ENCODE peak calls at places on chromosomes 13 and 19, in four cellular contexts. C is neural progenitor cell, J is PC-3, M is hepatocyte. Z is an unnamed sample.

GRCh38 chr13:93023929-93024328 is 202.7 kb upstream of the GPC6 start:
- DNase-seq in C (no peak), J (no peak), M (no peak), Z (no peak)

GRCh38 chr13:86757236-86757978 is 913.8 kb upstream of the SLITRK5 start:
- DNase-seq in C (no peak), J (peak), M (no peak), Z (no peak)

GRCh38 chr13:67146523-67147130 is 83.5 kb downstream of the PCDH9 start:
- DNase-seq in C (no peak), J (no peak), M (no peak), Z (no peak)

GRCh38 chr13:92316030-92316429 is 910.6 kb upstream of the GPC6 start:
- DNase-seq in C (no peak), J (no peak), M (no peak), Z (no peak)

GRCh38 chr13:98997738-98998641 is 20.1 kb upstream of the DOCK9 start:
- DNase-seq in C (no peak), J (peak), M (no peak), Z (no peak)

GRCh38 chr13:97892717-97893116 is 60.8 kb upstream of the IPO5 start:
- DNase-seq in C (no peak), J (peak), M (no peak), Z (no peak)

GRCh38 chr19:39430675-39431593 is 4.8 kb downstream of the RPS16 start:
- DNase-seq in C (no peak), J (peak), M (peak), Z (no peak)

GRCh38 chr19:19109601-19110000 is 28.7 kb downstream of the TMEM161A start:
- DNase-seq in C (no peak), J (no peak), M (no peak), Z (no peak)

GRCh38 chr19:28744943-28745342 is 468.0 kb downstream of the UQCRFS1 start:
- DNase-seq in C (peak), J (no peak), M (no peak), Z (no peak)

GRCh38 chr19:15934332-15935078 is at the start of gene CYP4F11:
- DNase-seq in C (no peak), J (peak), M (no peak), Z (no peak)

GRCh38 chr19:51699170-51699569 is 6.0 kb downstream of the SPACA6 start:
- DNase-seq in C (no peak), J (no peak), M (no peak), Z (no peak)

GRCh38 chr13:104140557-104140956 is 1074.3 kb upstream of the SLC10A2 start:
- DNase-seq in C (no peak), J (peak), M (no peak), Z (no peak)

GRCh38 chr19:11540642-11541041 is 2.0 kb downstream of the CNN1 start:
- DNase-seq in C (no peak), J (no peak), M (no peak), Z (no peak)

GRCh38 chr19:4552546-4552819 is 7.0 kb downstream of the SEMA6B start:
- DNase-seq in C (no peak), J (no peak), M (no peak), Z (no peak)

GRCh38 chr13:109366521-109366920 is 419.9 kb downstream of the IRS2 start:
- DNase-seq in C (peak), J (no peak), M (no peak), Z (no peak)

GRCh38 chr19:29678484-29679106 is 13.3 kb downstream of the PLEKHF1 start:
- DNase-seq in C (no peak), J (no peak), M (no peak), Z (no peak)

GRCh38 chr13:76722782-76723181 is 163.4 kb downstream of the KCTD12 start:
- DNase-seq in C (no peak), J (no peak), M (no peak), Z (no peak)

GRCh38 chr19:40519352-40520322 is 52.8 kb downstream of the SPTBN4 start:
- DNase-seq in C (peak), J (no peak), M (peak), Z (no peak)

GRCh38 chr13:39612023-39612637 is 9.1 kb upstream of the LHFPL6 start:
- DNase-seq in C (peak), J (peak), M (peak), Z (peak)

GRCh38 chr13:45350152-45350551 is 9.2 kb upstream of the TPT1 start:
- DNase-seq in C (no peak), J (no peak), M (no peak), Z (no peak)

GRCh38 chr13:49890376-49890775 is 45.8 kb downstream of the SPRYD7 start:
- DNase-seq in C (no peak), J (no peak), M (no peak), Z (no peak)

GRCh38 chr13:36069881-36070366 is 61.3 kb downstream of the DCLK1 start:
- DNase-seq in C (no peak), J (no peak), M (no peak), Z (no peak)

GRCh38 chr19:45402469-45403070 is 2.3 kb downstream of the PPP1R13L start:
- DNase-seq in C (peak), J (no peak), M (peak), Z (no peak)

GRCh38 chr19:1410136-1410786 is 2.9 kb downstream of the DAZAP1 start:
- DNase-seq in C (no peak), J (peak), M (no peak), Z (no peak)

GRCh38 chr19:13619203-13619632 is 112.9 kb upstream of the CACNA1A start:
- DNase-seq in C (no peak), J (no peak), M (no peak), Z (no peak)

GRCh38 chr13:100528820-100529219 is 59.8 kb downstream of the GGACT start:
- DNase-seq in C (no peak), J (no peak), M (no peak), Z (no peak)

GRCh38 chr13:31209819-31210209 is 10.0 kb downstream of the B3GLCT start:
- DNase-seq in C (no peak), J (no peak), M (no peak), Z (no peak)

GRCh38 chr13:32752997-32753606 is 166.8 kb downstream of the PDS5B start:
- DNase-seq in C (no peak), J (no peak), M (no peak), Z (no peak)

GRCh38 chr13:79060216-79060615 is 345.8 kb downstream of the RBM26 start:
- DNase-seq in C (no peak), J (peak), M (no peak), Z (no peak)

GRCh38 chr13:110548891-110549794 is 12.4 kb downstream of the RAB20 start:
- DNase-seq in C (no peak), J (no peak), M (peak), Z (no peak)

GRCh38 chr19:56253737-56254136 is 18.8 kb upstream of the EDDM13 start:
- DNase-seq in C (peak), J (peak), M (peak), Z (peak)

GRCh38 chr13:72504026-72504925 is 223.2 kb downstream of the MZT1 start:
- DNase-seq in C (peak), J (no peak), M (no peak), Z (no peak)

GRCh38 chr19:15379996-15380647 is 535 bp upstream of the AKAP8 start:
- DNase-seq in C (no peak), J (peak), M (peak), Z (no peak)

GRCh38 chr19:22137791-22138190 is 59.0 kb downstream of the ZNF676 start:
- DNase-seq in C (no peak), J (no peak), M (no peak), Z (no peak)

GRCh38 chr13:87656311-87656710 is 14.9 kb upstream of the SLITRK5 start:
- DNase-seq in C (peak), J (peak), M (no peak), Z (no peak)

GRCh38 chr13:31172535-31172934 is 10.8 kb upstream of the HSPH1 start:
- DNase-seq in C (no peak), J (peak), M (peak), Z (no peak)

GRCh38 chr19:23698711-23699520 is 11.9 kb upstream of the ZNF675 start:
- DNase-seq in C (no peak), J (peak), M (peak), Z (no peak)

GRCh38 chr13:87999141-87999765 is 328.1 kb downstream of the SLITRK5 start:
- DNase-seq in C (no peak), J (peak), M (no peak), Z (no peak)

GRCh38 chr19:56270676-56271075 is 1.9 kb upstream of the EDDM13 start:
- DNase-seq in C (no peak), J (peak), M (no peak), Z (no peak)

GRCh38 chr19:5949792-5950305 is 28.1 kb downstream of the RANBP3 start:
- DNase-seq in C (no peak), J (no peak), M (no peak), Z (no peak)

DNA sequence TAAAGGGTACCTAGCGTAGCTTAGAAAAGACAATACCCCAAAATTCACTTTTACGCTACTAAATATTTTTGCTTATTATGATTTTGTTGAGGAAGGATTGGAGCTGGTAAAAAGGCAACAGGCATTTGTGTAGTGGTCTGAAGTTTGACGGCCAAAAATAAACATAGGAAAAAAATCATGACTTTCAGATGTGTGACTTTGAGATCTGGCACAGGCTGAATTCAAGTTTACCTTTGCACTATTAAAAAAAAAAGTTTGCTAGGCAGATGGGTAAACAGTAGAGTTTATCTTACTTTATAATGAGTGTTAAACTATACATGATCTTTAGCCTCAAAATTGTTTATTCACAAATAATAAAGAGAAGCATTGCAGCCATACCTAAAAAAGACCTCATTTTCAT is 24.3 kb upstream of the INTS6 start:
- DNase-seq in C (no peak), J (no peak), M (no peak), Z (no peak)
- TF ChIP-seq EZH2 in C (no peak), J (no peak), M (no peak), Z (no peak)

DNA sequence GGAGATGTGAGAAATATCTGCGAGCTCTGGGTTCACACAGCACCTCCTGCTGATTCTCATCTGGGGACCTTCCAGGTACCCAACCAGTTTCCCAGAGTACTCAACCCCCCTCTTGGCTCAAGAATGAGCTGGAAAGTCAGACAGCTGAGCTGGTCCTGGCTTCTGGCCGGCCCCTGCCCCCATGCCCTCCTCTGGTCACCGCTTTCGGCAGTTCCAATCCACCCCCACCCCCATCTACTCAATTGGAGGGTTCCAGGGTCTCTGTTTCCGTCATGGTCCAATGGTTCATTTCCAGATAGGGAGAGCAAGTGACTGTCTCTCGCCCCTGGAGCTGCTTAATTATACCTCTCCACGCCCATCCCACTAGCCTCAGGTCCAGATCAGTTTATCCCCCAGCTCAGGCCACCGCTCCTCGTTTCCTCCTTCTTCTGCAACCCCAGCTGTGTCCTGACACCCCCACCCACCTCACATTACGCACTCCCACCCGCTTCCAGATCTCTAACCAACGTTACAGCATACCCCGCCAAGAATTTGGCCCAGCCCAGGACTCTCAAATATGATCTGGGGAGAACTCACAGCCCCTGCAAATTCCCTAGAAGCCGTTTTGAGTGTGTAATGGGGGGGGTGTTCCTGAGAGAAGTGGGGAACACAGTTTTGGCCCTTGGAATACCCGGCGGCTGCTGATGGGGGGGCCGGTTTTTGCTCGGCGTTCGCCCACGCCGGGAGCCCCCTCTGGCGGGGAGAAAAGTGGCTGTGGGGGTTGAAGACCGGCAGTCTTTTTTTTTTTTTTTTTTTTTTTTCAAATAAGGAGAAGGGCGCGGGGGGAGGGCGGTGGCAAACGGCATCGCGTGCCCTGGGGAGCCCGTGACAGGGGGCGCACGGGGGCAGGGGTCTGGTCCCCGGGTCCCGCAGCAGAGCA is 1.8 kb upstream of the PDE4A start:
- DNase-seq in C (peak), J (no peak), M (peak), Z (no peak)
- TF ChIP-seq EZH2 in C (no peak), J (peak), M (no peak), Z (no peak)

GRCh38 chr19:33726756-33727155 is 69.9 kb upstream of the KCTD15 start:
- DNase-seq in C (no peak), J (no peak), M (no peak), Z (no peak)

GRCh38 chr19:33725567-33725966 is 71.1 kb upstream of the KCTD15 start:
- DNase-seq in C (no peak), J (no peak), M (no peak), Z (no peak)

GRCh38 chr19:33724723-33725060 is 72.0 kb upstream of the KCTD15 start:
- DNase-seq in C (no peak), J (no peak), M (no peak), Z (no peak)

GRCh38 chr19:33728141-33728540 is 68.5 kb upstream of the KCTD15 start:
- DNase-seq in C (no peak), J (no peak), M (no peak), Z (no peak)

DNA sequence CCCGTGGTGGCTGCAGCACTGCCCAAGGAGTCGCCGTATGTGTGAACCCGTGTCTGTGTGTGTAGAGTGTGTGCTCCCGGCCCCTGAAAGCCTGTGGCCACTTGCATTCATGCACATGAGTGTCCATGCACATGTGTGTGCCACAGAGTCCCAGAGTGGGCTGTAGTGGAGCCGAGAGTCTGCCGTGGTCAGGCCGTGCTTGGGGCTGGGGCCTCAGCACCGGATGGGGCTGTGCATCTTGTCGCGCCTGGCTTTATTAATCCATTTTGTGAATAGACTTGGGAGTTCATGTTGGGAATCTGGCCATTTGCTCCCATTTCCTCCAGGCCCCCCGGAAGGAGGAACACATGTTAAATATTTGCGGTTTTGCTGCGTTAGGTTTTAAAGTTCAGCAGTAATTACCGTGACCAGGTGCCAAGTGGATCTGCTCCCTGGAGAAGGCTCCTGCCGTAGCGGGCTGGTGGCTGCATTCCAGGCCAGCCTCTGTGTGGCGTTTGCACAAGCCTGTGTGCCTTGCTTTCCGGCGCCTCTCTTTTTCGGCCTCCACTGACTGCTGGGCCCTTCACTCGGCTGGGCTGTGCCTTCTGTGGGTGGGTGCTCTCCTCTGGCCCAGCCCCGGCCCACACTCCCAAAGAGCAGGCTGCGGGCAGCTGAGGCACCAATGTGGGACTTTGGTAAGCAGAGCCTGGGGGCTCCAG is 69.2 kb upstream of the KCTD15 start:
- DNase-seq in C (no peak), J (no peak), M (no peak), Z (no peak)
- TF ChIP-seq EZH2 in C (no peak), J (no peak), M (no peak), Z (no peak)

GRCh38 chr19:54415901-54416621 is 797 bp downstream of the TTYH1 start:
- DNase-seq in C (peak), J (no peak), M (no peak), Z (no peak)

GRCh38 chr19:54415208-54415900 is at the start of gene TTYH1:
- DNase-seq in C (peak), J (no peak), M (no peak), Z (no peak)

GRCh38 chr19:54418030-54418929 is 3.0 kb downstream of the TTYH1 start:
- DNase-seq in C (peak), J (no peak), M (no peak), Z (no peak)

GRCh38 chr19:54418930-54419800 is 3.9 kb downstream of the TTYH1 start:
- DNase-seq in C (no peak), J (no peak), M (no peak), Z (no peak)

DNA sequence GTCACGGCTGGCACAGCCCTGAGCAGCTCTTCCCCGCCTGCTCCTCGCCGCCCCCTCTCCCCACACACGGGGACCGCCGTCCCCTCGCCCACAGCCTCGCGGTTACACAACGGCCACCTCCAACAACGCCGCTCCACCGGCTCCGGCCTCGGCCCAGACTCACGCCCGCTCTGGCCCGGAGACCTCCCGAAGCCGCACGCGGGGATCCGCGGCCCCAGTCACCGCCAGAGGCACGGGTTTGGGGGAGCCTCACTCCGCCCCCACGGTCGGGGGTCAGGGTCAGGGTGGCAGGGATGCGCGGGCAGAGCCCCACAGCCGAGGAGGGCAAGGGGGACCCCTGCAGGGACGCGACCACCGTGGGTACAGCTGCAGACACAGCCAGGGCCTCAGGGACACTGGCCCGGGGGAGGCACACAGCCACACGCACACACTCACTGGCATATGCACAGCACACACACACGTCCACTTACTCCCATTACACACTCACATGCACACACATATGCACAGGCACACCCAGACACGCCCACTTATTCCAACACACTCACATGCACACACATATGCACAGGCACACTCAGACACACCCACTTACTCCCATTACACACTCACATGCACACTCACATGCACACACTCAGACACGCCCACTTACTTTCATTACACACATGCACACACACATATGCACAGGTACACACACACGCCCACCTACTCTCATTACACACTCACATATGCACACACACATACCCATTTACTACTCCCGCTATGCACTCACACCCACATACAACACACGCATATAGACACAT is 1.6 kb downstream of the TTYH1 start:
- DNase-seq in C (peak), J (no peak), M (no peak), Z (no peak)
- TF ChIP-seq EZH2 in C (no peak), J (no peak), M (no peak), Z (no peak)

GRCh38 chr19:34904846-34905527 is 21.7 kb upstream of the ZNF30 start:
- DNase-seq in C (peak), J (no peak), M (no peak), Z (no peak)
- TF ChIP-seq EZH2 in C (peak), J (no peak), M (no peak), Z (no peak)

DNA sequence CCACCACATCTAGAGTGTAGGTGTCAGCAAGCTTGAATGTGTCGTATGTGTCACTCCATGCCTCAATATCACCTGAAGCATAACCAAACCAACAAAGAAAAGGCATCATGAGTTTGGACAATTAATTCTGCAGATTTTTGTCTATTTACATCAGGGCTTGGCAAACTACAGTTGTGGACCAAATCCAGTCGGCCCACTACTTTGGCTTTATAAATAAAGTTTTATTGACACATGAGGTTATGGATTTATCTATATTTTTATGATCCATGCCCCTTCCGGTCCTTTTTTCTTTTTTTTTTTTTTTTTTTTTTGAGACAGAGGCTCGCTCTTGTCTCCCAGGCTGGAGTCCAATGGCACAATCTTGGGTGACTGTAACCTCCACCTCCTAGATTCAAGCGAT is 9.2 kb upstream of the CABP5 start:
- DNase-seq in C (no peak), J (no peak), M (no peak), Z (no peak)
- TF ChIP-seq EZH2 in C (no peak), J (no peak), M (no peak), Z (no peak)

Z was measured in SK-N-MC.